ENCODE peak calls at places on chromosomes 4 and X, in six cellular contexts. One of them, this sample, is unnamed.

GRCh38 chr4:2387205-2387604 is 31.2 kb downstream of the ZFYVE28 start:
- DNase-seq in left cardiac atrium: no peak
- DNase-seq in activated T-helper 1 cell treated with Interleukin-2 at 50 U/mL for 16 hours: no peak
- DNase-seq in stimulated activated CD4-positive, alpha-beta T cell treated with anti-CD3 and anti-CD28 coated beads, Interleukin-4, amount 100 ng/mL, for 24 hours: no peak
- DNase-seq in SK-MEL-5: no peak
- DNase-seq in SK-N-DZ: no peak
- DNase-seq in this sample: no peak

GRCh38 chr4:24657768-24658617 is 73.6 kb upstream of the DHX15 start:
- DNase-seq in SK-MEL-5: peak
- DNase-seq in left cardiac atrium: peak
- DNase-seq in stimulated activated CD4-positive, alpha-beta T cell treated with anti-CD3 and anti-CD28 coated beads, Interleukin-4, amount 100 ng/mL, for 24 hours: no peak
- DNase-seq in activated T-helper 1 cell treated with Interleukin-2 at 50 U/mL for 16 hours: no peak
- DNase-seq in SK-N-DZ: no peak
- DNase-seq in this sample: peak

GRCh38 chr4:95839891-95840290 is at the start of gene PDHA2:
- DNase-seq in left cardiac atrium: no peak
- DNase-seq in stimulated activated CD4-positive, alpha-beta T cell treated with anti-CD3 and anti-CD28 coated beads, Interleukin-4, amount 100 ng/mL, for 24 hours: no peak
- DNase-seq in SK-N-DZ: no peak
- DNase-seq in SK-MEL-5: no peak
- DNase-seq in activated T-helper 1 cell treated with Interleukin-2 at 50 U/mL for 16 hours: no peak
- DNase-seq in this sample: no peak

GRCh38 chrX:16819634-16820033 is 33.4 kb downstream of the TXLNG start:
- DNase-seq in activated T-helper 1 cell treated with Interleukin-2 at 50 U/mL for 16 hours: no peak
- DNase-seq in SK-N-DZ: no peak
- DNase-seq in left cardiac atrium: no peak
- DNase-seq in stimulated activated CD4-positive, alpha-beta T cell treated with anti-CD3 and anti-CD28 coated beads, Interleukin-4, amount 100 ng/mL, for 24 hours: no peak
- DNase-seq in SK-MEL-5: no peak
- DNase-seq in this sample: no peak

GRCh38 chr4:26622913-26623312 is 39.0 kb downstream of the TBC1D19 start:
- DNase-seq in stimulated activated CD4-positive, alpha-beta T cell treated with anti-CD3 and anti-CD28 coated beads, Interleukin-4, amount 100 ng/mL, for 24 hours: no peak
- DNase-seq in SK-N-DZ: no peak
- DNase-seq in SK-MEL-5: no peak
- DNase-seq in activated T-helper 1 cell treated with Interleukin-2 at 50 U/mL for 16 hours: no peak
- DNase-seq in left cardiac atrium: no peak
- DNase-seq in this sample: no peak

GRCh38 chr4:15077969-15078368 is 75.7 kb downstream of the CPEB2 start:
- DNase-seq in stimulated activated CD4-positive, alpha-beta T cell treated with anti-CD3 and anti-CD28 coated beads, Interleukin-4, amount 100 ng/mL, for 24 hours: no peak
- DNase-seq in activated T-helper 1 cell treated with Interleukin-2 at 50 U/mL for 16 hours: no peak
- DNase-seq in SK-N-DZ: no peak
- DNase-seq in left cardiac atrium: no peak
- DNase-seq in SK-MEL-5: no peak
- DNase-seq in this sample: no peak

GRCh38 chr4:46844325-46844917 is 64.6 kb downstream of the COX7B2 start:
- DNase-seq in left cardiac atrium: peak
- DNase-seq in SK-N-DZ: peak
- DNase-seq in stimulated activated CD4-positive, alpha-beta T cell treated with anti-CD3 and anti-CD28 coated beads, Interleukin-4, amount 100 ng/mL, for 24 hours: peak
- DNase-seq in activated T-helper 1 cell treated with Interleukin-2 at 50 U/mL for 16 hours: no peak
- DNase-seq in SK-MEL-5: peak
- DNase-seq in this sample: peak

GRCh38 chrX:15299945-15300851 is 15.2 kb downstream of the ASB11 start:
- DNase-seq in left cardiac atrium: no peak
- DNase-seq in SK-MEL-5: peak
- DNase-seq in activated T-helper 1 cell treated with Interleukin-2 at 50 U/mL for 16 hours: no peak
- DNase-seq in SK-N-DZ: peak
- DNase-seq in stimulated activated CD4-positive, alpha-beta T cell treated with anti-CD3 and anti-CD28 coated beads, Interleukin-4, amount 100 ng/mL, for 24 hours: no peak
- DNase-seq in this sample: peak

GRCh38 chr4:187685247-187685646 is 310.3 kb upstream of the ZFP42 start:
- DNase-seq in left cardiac atrium: no peak
- DNase-seq in activated T-helper 1 cell treated with Interleukin-2 at 50 U/mL for 16 hours: no peak
- DNase-seq in SK-N-DZ: no peak
- DNase-seq in stimulated activated CD4-positive, alpha-beta T cell treated with anti-CD3 and anti-CD28 coated beads, Interleukin-4, amount 100 ng/mL, for 24 hours: no peak
- DNase-seq in SK-MEL-5: no peak
- DNase-seq in this sample: no peak

This sample was measured in GM13976.